ENCODE peak calls at places on chromosomes 16 and 17, in nine cellular contexts. X is mesendoderm, A is IMR-90, K is endodermal cell, R is neural progenitor cell, O is SJCRH30, W is adipocyte, H is upper lobe of right lung, D is ascending aorta. J is an unnamed sample.
A peak's percentile ranks its signal among the peaks of the same experiment; 100 is the strongest.

GRCh38 chr16:25264599-25264998 is 7.0 kb upstream of the ZKSCAN2 start:
- DNase-seq in X (no peak), A (no peak), K (peak; percentile 59), R (peak; percentile 15), O (peak; percentile 45), W (peak; percentile 46), H (no peak), D (no peak), J (no peak)

GRCh38 chr17:29566473-29567361 is at the start of gene ABHD15:
- DNase-seq in X (peak; percentile 47), A (peak; percentile 59), K (peak; percentile 90), R (peak; percentile 84), O (peak; percentile 65), W (peak; percentile 93), H (peak; percentile 92), D (no peak), J (peak; percentile 70)

GRCh38 chr17:79808763-79809529 is 12.1 kb upstream of the CBX8 start:
- DNase-seq in X (peak; percentile 84), A (no peak), K (peak; percentile 90), R (peak; percentile 64), O (no peak), W (no peak), H (no peak), D (no peak), J (no peak)

GRCh38 chr17:64635647-64636305 is 26.3 kb downstream of the SMURF2 start:
- DNase-seq in X (no peak), A (peak; percentile 88), K (no peak), R (no peak), O (no peak), W (peak; percentile 87), H (no peak), D (no peak), J (no peak)

GRCh38 chr16:88352261-88353200 is 30.2 kb upstream of the ZNF469 start:
- DNase-seq in X (no peak), A (no peak), K (no peak), R (no peak), O (no peak), W (no peak), H (no peak), D (no peak), J (no peak)

GRCh38 chr17:27578718-27579085 is 52.3 kb upstream of the LGALS9 start:
- DNase-seq in X (peak; percentile 62), A (peak; percentile 68), K (peak; percentile 65), R (no peak), O (no peak), W (peak; percentile 16), H (no peak), D (no peak), J (no peak)

GRCh38 chr17:40348562-40349476 is 15.7 kb downstream of the GJD3 start:
- DNase-seq in X (no peak), A (no peak), K (peak; percentile 43), R (no peak), O (no peak), W (no peak), H (peak; percentile 82), D (no peak), J (no peak)

GRCh38 chr16:89586218-89586617 is 10.7 kb downstream of the CPNE7 start:
- DNase-seq in X (no peak), A (no peak), K (no peak), R (no peak), O (no peak), W (no peak), H (no peak), D (no peak), J (no peak)

GRCh38 chr16:87837627-87838289 is 31.5 kb downstream of the SLC7A5 start:
- DNase-seq in X (no peak), A (no peak), K (no peak), R (no peak), O (no peak), W (no peak), H (no peak), D (no peak), J (no peak)

GRCh38 chr17:77363821-77364361 is 223.1 kb downstream of the SEC14L1 start:
- DNase-seq in X (peak; percentile 60), A (peak; percentile 58), K (peak; percentile 77), R (no peak), O (no peak), W (peak; percentile 41), H (peak; percentile 67), D (no peak), J (no peak)

GRCh38 chr17:62614142-62614541 is 13.3 kb upstream of the MRC2 start:
- DNase-seq in X (peak; percentile 74), A (peak; percentile 92), K (no peak), R (no peak), O (peak; percentile 80), W (peak; percentile 95), H (no peak), D (no peak), J (no peak)

GRCh38 chr17:79930077-79930785 is 91.0 kb upstream of the CBX4 start:
- DNase-seq in X (no peak), A (no peak), K (peak; percentile 80), R (peak; percentile 88), O (no peak), W (peak; percentile 30), H (no peak), D (no peak), J (no peak)

GRCh38 chr17:78406396-78406795 is 27.9 kb downstream of the PGS1 start:
- DNase-seq in X (no peak), A (no peak), K (no peak), R (no peak), O (no peak), W (no peak), H (no peak), D (no peak), J (no peak)
- H3K36me3 ChIP-seq in X (peaks cover 15% of the 10 kb centered on the region), A (peaks cover 66% of the 10 kb centered on the region), K (peaks cover 73% of the 10 kb centered on the region), R (no peaks in the 10 kb centered on the region), O (peaks cover 41% of the 10 kb centered on the region), W (peaks cover 48% of the 10 kb centered on the region), H (peaks cover 52% of the 10 kb centered on the region), D (peaks cover 44% of the 10 kb centered on the region), J (peaks cover 58% of the 10 kb centered on the region)

GRCh38 chr16:35642322-35642835 is 2183.0 kb downstream of the TP53TG3F start:
- DNase-seq in X (no peak), A (no peak), K (no peak), R (no peak), O (no peak), W (no peak), H (no peak), D (no peak), J (no peak)

GRCh38 chr16:35639233-35640205 is 2180.1 kb downstream of the TP53TG3F start:
- DNase-seq in X (no peak), A (no peak), K (no peak), R (no peak), O (no peak), W (no peak), H (no peak), D (no peak), J (no peak)

GRCh38 chr16:35636831-35637230 is 2177.4 kb downstream of the TP53TG3F start:
- DNase-seq in X (no peak), A (no peak), K (no peak), R (no peak), O (no peak), W (no peak), H (no peak), D (no peak), J (no peak)

DNA sequence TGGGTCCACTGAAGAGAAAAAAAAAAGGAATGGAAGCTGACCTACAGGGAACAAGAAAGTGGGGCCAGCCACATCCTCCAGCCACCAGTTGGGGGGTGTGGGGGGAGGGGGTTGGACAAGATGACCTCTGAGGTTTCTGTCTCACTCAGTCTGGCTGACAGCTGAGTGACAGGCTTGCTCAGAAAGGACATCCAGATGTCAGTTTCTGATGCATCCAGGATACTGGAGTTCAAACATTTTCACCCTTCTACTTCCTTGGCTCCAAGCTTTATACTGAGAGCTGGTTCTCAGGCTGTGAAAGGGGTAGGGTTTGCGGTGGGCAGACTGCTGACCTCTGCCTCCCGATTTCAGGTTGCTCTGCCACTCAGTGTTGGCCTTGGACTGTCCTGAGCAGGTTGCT is 2178.3 kb downstream of the TP53TG3F start:
- DNase-seq in X (no peak), A (no peak), K (no peak), R (no peak), O (no peak), W (no peak), H (no peak), D (no peak), J (no peak)
- H3K36me3 ChIP-seq in X (no peaks in the 10 kb centered on the region), A (no peaks in the 10 kb centered on the region), K (no peaks in the 10 kb centered on the region), R (no peaks in the 10 kb centered on the region), O (no peaks in the 10 kb centered on the region), W (no peaks in the 10 kb centered on the region), H (no peaks in the 10 kb centered on the region), D (no peaks in the 10 kb centered on the region), J (no peaks in the 10 kb centered on the region)

GRCh38 chr17:21028192-21028591 is 14.6 kb downstream of the USP22 start:
- DNase-seq in X (no peak), A (no peak), K (no peak), R (no peak), O (no peak), W (no peak), H (no peak), D (no peak), J (no peak)
- H3K36me3 ChIP-seq in X (peaks cover 16% of the 10 kb centered on the region), A (peaks cover 41% of the 10 kb centered on the region), K (peaks cover 91% of the 10 kb centered on the region), R (no peaks in the 10 kb centered on the region), O (peaks cover 84% of the 10 kb centered on the region), W (peaks cover 54% of the 10 kb centered on the region), H (peaks cover 53% of the 10 kb centered on the region), D (peaks cover 40% of the 10 kb centered on the region), J (peaks cover 50% of the 10 kb centered on the region)

DNA sequence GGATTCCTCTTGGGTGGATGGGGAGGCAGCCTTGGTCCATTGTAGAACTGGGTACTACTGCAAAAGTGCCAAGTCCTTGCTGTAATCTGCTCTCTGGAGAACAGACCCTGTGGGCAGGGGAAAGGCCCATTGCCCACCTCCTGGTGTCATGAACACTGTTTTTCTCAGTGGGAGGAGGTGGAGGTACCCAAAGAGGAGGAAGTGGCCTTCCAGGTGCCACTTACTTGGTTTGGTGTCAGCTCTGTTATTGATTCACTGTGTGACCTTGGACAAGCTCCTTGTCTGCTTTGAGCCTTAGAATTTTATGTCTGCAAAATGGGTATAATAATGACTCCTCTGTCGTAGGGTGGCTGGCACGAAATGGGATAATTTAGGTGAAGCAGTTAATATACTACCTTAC is 55.8 kb downstream of the PLCG2 start:
- DNase-seq in X (no peak), A (no peak), K (no peak), R (no peak), O (no peak), W (no peak), H (no peak), D (no peak), J (no peak)
- H3K36me3 ChIP-seq in X (no peaks in the 10 kb centered on the region), A (no peaks in the 10 kb centered on the region), K (no peaks in the 10 kb centered on the region), R (no peaks in the 10 kb centered on the region), O (no peaks in the 10 kb centered on the region), W (no peaks in the 10 kb centered on the region), H (no peaks in the 10 kb centered on the region), D (no peaks in the 10 kb centered on the region), J (no peaks in the 10 kb centered on the region)

DNA sequence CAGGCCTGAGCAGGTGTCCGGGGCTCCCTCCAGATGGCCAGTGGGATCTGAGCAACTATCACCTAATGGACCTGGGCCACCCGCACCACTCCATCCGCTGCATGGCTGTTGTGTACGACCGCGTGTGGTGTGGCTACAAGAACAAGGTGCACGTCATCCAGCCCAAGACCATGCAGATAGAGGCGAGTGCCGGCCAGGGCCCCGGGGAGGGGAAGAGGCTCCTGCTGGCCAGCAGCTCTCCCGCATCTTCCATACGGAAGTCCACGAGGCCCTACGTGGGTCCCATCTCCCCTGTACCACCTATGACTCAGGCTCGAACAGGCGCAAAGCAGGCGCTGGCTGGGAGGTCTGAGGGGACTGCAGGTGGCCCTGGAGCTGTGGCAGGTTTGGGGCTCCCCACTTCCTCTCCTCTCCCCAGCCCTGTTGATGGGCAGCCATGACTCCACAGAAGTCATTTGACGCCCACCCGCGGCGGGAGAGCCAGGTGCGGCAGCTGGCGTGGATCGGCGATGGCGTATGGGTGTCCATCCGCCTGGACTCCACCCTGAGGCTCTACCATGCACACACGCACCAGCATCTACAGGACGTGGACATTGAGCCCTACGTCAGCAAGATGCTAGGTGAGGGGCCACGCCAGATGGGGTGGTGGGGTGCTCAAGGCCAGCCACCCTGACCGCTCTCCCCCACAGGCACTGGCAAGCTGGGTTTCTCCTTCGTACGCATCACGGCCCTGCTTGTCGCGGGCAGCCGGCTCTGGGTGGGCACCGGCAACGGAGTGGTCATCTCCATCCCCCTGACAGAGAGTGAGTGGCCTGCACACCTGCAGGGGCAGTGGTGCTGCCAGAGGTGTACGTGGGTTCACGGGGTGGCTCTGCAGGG is 4.0 kb downstream of the NME3 start:
- DNase-seq in X (no peak), A (no peak), K (no peak), R (no peak), O (no peak), W (no peak), H (no peak), D (no peak), J (no peak)
- H3K36me3 ChIP-seq in X (no peaks in the 10 kb centered on the region), A (peaks cover 64% of the 10 kb centered on the region), K (peaks cover 23% of the 10 kb centered on the region), R (no peaks in the 10 kb centered on the region), O (peaks cover 12% of the 10 kb centered on the region), W (peaks cover 56% of the 10 kb centered on the region), H (peaks cover 49% of the 10 kb centered on the region), D (peaks cover 70% of the 10 kb centered on the region), J (peaks cover 16% of the 10 kb centered on the region)

J was measured in CD4-positive, CD25-positive, alpha-beta regulatory T cell.